ENCODE peak calls at places on chromosome 19, in nine cellular contexts. L is astrocyte, U is Caco-2, Y is MM.1S, P is HCT116, N is ascending aorta, F is GM23338, V is H1, I is ovary. B is an unnamed sample. For H3K4me1, the result is how much of the 10 kb centered on the place peaks cover.

GRCh38 chr19:9741476-9742171 is 26.9 kb downstream of the ZNF846 start:
- DNase-seq in F (no peak), U (no peak), V (no peak), N (no peak), P (no peak), Y (no peak), L (no peak), I (no peak), B (no peak)

GRCh38 chr19:588093-588742 is 1.5 kb upstream of the HCN2 start:
- DNase-seq in L (no peak), F (peak), N (no peak), V (peak), P (peak), Y (peak), U (peak), I (no peak), B (no peak)

GRCh38 chr19:10761443-10762242 is 43.8 kb downstream of the DNM2 start:
- DNase-seq in V (no peak), L (no peak), N (no peak), P (no peak), I (no peak), Y (no peak), U (no peak), F (peak), B (no peak)

GRCh38 chr19:31612873-31613272 is 263.6 kb upstream of the TSHZ3 start:
- DNase-seq in V (no peak), N (no peak), Y (no peak), P (no peak), U (no peak), I (no peak), F (no peak), L (no peak), B (no peak)

GRCh38 chr19:41917676-41918075 is 10.6 kb downstream of the ERFL start:
- DNase-seq in Y (no peak), N (no peak), L (no peak), I (no peak), P (no peak), V (no peak), F (no peak), U (no peak), B (no peak)

GRCh38 chr19:19329199-19329598 is 8.6 kb downstream of the MAU2 start:
- DNase-seq in Y (no peak), F (no peak), P (no peak), V (no peak), N (no peak), I (no peak), L (no peak), U (no peak), B (no peak)

GRCh38 chr19:49231804-49232203 is 74.2 kb downstream of the TRPM4 start:
- DNase-seq in N (no peak), L (no peak), V (no peak), U (no peak), I (no peak), F (no peak), P (no peak), Y (no peak), B (no peak)

GRCh38 chr19:8571006-8571411 is 6.2 kb downstream of the MYO1F start:
- DNase-seq in L (peak), V (no peak), U (no peak), Y (peak), F (no peak), N (no peak), P (no peak), I (no peak), B (peak)

GRCh38 chr19:53157601-53158000 is 1.3 kb downstream of the ZNF347 start:
- DNase-seq in V (no peak), U (no peak), I (no peak), P (no peak), Y (no peak), N (no peak), F (peak), L (peak), B (no peak)

GRCh38 chr19:4206818-4207484 is 22.4 kb upstream of the EBI3 start:
- DNase-seq in I (no peak), F (peak), P (peak), L (no peak), U (no peak), Y (peak), N (no peak), V (no peak), B (no peak)

GRCh38 chr19:3283886-3284657 is 59.6 kb downstream of the CELF5 start:
- DNase-seq in Y (no peak), L (no peak), U (no peak), I (no peak), N (no peak), V (no peak), F (no peak), P (no peak), B (no peak)

GRCh38 chr19:16876904-16877361 is 11.9 kb upstream of the F2RL3 start:
- DNase-seq in V (no peak), U (no peak), P (no peak), Y (peak), L (peak), F (no peak), I (no peak), N (no peak), B (peak)

DNA sequence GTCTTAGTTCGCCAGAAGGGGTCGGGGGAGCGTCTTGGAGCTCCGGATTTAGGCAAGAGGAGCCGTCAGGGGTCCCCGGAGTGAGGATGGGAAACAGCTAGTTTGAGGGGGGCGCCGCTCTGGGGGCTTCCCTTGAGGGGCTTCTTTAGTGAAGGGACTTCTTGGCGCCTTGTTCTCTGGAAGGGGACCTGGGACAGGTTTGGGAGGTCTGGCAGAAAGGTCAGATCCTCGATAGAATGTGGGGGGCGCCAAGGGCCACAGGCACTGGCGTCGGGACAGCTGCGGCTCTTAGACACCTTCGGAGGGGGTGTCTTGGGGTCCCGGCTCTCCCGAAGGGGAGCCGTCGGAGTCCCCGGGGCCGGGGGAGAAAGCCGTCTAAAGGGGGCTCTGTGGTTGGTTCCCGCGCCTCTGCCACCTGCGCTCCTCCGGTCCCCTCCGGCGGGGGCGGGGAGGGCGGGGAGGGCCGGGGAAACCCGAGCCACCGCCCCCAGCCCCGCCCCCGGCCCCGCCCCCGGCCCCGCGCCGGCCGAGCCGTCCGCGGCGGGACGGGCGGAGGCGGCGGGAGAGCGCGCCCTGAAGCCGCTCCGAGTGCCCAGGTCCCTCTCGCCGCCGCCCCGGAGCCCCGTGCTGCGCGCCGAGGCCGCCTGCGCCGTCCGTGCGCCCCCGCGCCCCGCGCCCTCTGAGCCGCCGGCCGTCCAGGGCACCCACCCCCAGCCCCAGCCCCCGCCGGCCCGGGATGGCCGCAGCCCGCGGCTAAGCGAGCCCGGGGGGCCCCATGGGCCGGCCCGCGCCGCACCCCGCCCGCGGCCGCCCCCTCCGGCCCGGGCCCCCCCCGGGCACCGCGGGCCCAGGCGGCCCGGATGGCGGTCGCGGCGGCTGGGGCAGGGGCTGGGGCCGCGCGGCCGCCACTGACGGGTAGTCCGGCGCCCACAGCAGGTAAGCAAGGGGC is at the start of gene NRTN:
- DNase-seq in I (no peak), F (peak), U (peak), Y (peak), L (no peak), P (no peak), V (no peak), N (no peak), B (no peak)
- H3K4me1 ChIP-seq in I (under half), F (under half), U (under half), Y (under half), L (under half), P (under half), V (under half), N (under half), B (under half)

GRCh38 chr19:1783354-1783753 is 28.7 kb downstream of the ATP8B3 start:
- DNase-seq in V (no peak), I (no peak), N (no peak), Y (no peak), U (no peak), P (no peak), F (no peak), L (no peak), B (no peak)

GRCh38 chr19:1779604-1779973 is 26.3 kb downstream of the ONECUT3 start:
- DNase-seq in I (no peak), L (no peak), U (no peak), P (no peak), F (no peak), N (no peak), Y (no peak), V (no peak), B (no peak)

GRCh38 chr19:1777149-1777548 is 23.8 kb downstream of the ONECUT3 start:
- DNase-seq in V (no peak), U (no peak), N (no peak), I (no peak), P (no peak), L (no peak), F (no peak), Y (no peak), B (no peak)

GRCh38 chr19:1782501-1782900 is 29.2 kb downstream of the ONECUT3 start:
- DNase-seq in U (no peak), F (no peak), V (no peak), P (no peak), L (no peak), N (no peak), Y (no peak), I (no peak), B (no peak)

DNA sequence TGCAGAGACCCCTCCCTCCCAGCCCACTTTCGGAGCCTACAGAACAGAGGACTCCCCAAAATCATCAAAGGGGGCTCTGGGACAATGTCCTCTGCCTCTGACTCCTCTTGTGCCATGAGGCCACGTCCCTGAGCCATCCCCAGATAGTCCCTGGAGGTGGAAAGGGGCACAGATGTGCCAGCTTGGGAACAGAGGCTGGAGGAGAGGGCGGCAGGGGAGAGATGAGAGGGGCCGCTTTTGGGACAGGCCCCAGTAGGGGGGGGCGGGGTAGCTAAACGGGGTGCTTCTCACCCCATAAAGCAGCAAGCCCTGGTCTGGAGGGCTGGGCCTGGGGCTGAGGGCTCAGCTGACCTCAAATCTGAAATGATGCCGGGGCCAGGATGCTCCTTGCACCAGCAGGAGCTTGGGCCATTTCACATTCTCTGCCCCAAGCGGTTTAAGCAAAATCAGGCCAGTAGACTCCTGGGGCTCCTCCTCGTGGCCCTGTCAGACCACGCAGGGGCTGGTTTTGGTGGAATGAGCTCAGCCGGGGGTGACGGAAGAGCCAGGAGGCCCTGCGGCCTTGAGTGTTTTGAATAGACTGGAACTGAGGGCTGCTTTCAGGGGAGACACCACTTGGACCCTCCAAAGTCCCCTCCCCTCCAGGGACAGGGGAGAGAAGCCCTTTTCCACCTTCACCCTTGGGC is 27.1 kb downstream of the ONECUT3 start:
- DNase-seq in I (no peak), P (no peak), F (no peak), Y (peak), V (no peak), U (no peak), N (no peak), L (no peak), B (no peak)
- TF ChIP-seq CTCF in I (no peak), P (no peak), F (no peak), Y (peak), V (peak), U (peak), N (no peak), L (peak), B (no peak)

DNA sequence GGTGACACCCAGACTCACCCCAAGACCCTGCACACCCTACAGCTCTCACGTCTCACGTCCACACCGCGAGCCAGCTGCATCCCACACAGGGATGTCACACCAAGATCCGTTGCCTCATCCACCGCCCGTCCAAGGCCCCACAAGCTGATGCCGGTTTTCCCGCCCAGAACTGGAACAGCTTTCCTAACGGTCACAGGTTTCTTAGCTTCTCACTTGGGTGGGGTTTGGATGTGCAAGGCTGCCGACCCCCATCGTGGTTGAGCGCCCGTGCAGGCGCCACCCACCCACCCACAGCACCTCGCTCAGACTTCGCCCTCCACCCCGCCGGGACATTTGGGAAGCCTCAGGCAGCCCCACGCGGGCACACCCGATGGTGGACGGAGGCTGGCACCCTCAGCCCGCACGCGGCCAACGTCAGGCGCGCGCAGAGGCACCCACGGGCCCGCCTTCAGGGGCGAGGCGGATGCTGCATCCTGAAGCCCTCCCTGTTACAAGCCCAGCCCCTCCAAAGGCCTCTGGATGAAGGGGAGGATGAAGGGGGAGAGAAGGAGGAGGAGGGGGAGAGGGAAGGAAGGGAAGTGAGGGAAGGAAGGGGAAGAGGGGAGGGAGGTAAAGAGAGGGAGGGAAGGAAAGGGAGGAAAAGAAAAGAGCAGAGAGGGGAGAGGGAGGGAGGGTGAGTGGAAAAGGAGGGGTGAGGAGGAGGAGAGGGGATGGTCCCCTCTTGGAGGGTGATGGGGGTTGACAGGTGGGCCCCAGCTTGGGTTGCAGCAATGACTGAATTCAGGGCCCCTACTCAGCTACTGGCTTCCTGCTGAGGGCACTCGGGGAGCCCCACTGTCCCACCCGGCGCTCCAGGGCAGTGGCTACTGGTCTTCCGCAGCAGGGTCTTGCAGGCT is 12.8 kb downstream of the ONECUT3 start:
- DNase-seq in L (no peak), U (no peak), I (no peak), F (peak), V (no peak), Y (no peak), N (no peak), P (no peak), B (no peak)
- H3K4me3 ChIP-seq in L (no peak), U (no peak), I (no peak), F (peak), V (no peak), Y (no peak), N (no peak), P (no peak), B (no peak)

GRCh38 chr19:15280915-15281683 is 48.9 kb upstream of the EPHX3 start:
- DNase-seq in F (no peak), I (peak), V (no peak), P (no peak), Y (no peak), U (peak), L (peak), N (no peak), B (peak)

GRCh38 chr19:15283141-15283885 is 49.0 kb downstream of the BRD4 start:
- DNase-seq in I (no peak), Y (no peak), F (no peak), L (peak), U (no peak), P (no peak), V (no peak), N (peak), B (no peak)

GRCh38 chr19:15284091-15284490 is 48.2 kb downstream of the BRD4 start:
- DNase-seq in V (no peak), N (no peak), U (no peak), I (no peak), F (no peak), P (no peak), Y (no peak), L (no peak), B (no peak)

GRCh38 chr19:15280048-15280725 is 47.9 kb upstream of the EPHX3 start:
- DNase-seq in V (no peak), I (no peak), L (no peak), U (no peak), Y (no peak), N (no peak), F (no peak), P (no peak), B (no peak)

DNA sequence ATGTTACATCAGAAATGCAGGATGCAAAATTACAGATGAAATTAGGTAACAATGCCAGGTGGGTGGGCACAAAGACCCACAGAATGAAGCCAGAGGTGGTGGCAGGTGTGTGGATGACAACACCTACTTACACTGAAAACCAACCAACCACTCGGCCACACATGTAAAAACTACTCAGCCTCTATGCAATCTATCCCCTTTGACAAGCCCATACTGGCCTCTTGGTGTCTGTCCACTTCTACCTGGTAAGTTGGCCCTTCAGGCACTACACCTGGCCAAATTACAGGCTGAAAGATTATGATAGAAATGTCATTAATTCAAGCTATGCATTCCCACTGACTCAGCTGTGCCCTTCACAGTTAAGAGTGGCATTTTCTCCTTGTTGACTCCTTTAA is 50.0 kb downstream of the BRD4 start:
- DNase-seq in N (no peak), P (no peak), I (no peak), F (no peak), U (no peak), V (no peak), Y (no peak), L (no peak), B (no peak)
- H3K4me1 ChIP-seq in N (half or more), P (under half), I (half or more), F (half or more), U (half or more), V (under half), Y (half or more), L (under half), B (half or more)

GRCh38 chr19:47280183-47280797 is 5.6 kb downstream of the INAFM1 start:
- DNase-seq in F (peak), U (peak), Y (peak), V (no peak), I (no peak), L (no peak), N (no peak), P (no peak), B (no peak)
- TF ChIP-seq CTCF in F (peak), U (peak), Y (peak), V (peak), I (no peak), L (peak), N (peak), P (no peak), B (no peak)

GRCh38 chr19:5578094-5578846 is 10.5 kb upstream of the TINCR start:
- DNase-seq in F (peak), I (peak), N (no peak), Y (peak), P (no peak), V (no peak), U (peak), L (no peak), B (peak)
- H3K4me3 ChIP-seq in F (peak), I (no peak), N (no peak), Y (no peak), P (no peak), V (no peak), U (peak), L (no peak), B (no peak)

B was measured in lung.